ENCODE peak calls at places on chromosomes 1 and 21, in six cellular contexts. M is heart left ventricle, Z is amniotic stem cell, Y is Calu3, D is right lobe of liver, S is GM23248. A is an unnamed sample.
A peak's percentile ranks its signal among the peaks of the same experiment; 100 is the strongest.

GRCh38 chr1:228062085-228062791 is 20.3 kb upstream of the ARF1 start:
- DNase-seq in M (peak; percentile 57), Z (no peak), Y (no peak), D (peak; percentile 37), S (no peak), A (no peak)

GRCh38 chr21:36747114-36747814 is 48.3 kb downstream of the SIM2 start:
- DNase-seq in M (no peak), Z (no peak), Y (peak; percentile 21), D (no peak), S (peak; percentile 27), A (no peak)

GRCh38 chr1:116667577-116668105 is at the start of gene IGSF3:
- DNase-seq in M (peak; percentile 90), Z (no peak), Y (peak; percentile 64), D (peak; percentile 64), S (peak; percentile 64), A (no peak)

GRCh38 chr1:98005326-98006010 is 84.6 kb upstream of the DPYD start:
- DNase-seq in M (no peak), Z (no peak), Y (no peak), D (no peak), S (peak; percentile 61), A (no peak)

GRCh38 chr1:26364956-26365355 is 7.6 kb downstream of the ZNF683 start:
- DNase-seq in M (peak; percentile 3), Z (no peak), Y (no peak), D (no peak), S (no peak), A (no peak)

GRCh38 chr1:56577859-56578663 is 1.3 kb downstream of the PLPP3 start:
- DNase-seq in M (peak; percentile 80), Z (no peak), Y (peak; percentile 65), D (peak; percentile 60), S (peak; percentile 79), A (no peak)

GRCh38 chr1:19325958-19326747 is 14.0 kb downstream of the SLC66A1 start:
- DNase-seq in M (peak; percentile 37), Z (no peak), Y (no peak), D (no peak), S (no peak), A (no peak)

GRCh38 chr1:162372159-162373071 is 4.2 kb downstream of the SPATA46 start:
- DNase-seq in M (no peak), Z (no peak), Y (no peak), D (peak; percentile 98), S (no peak), A (no peak)

GRCh38 chr1:165056914-165057313 is 299.6 kb downstream of the LMX1A start:
- DNase-seq in M (no peak), Z (no peak), Y (no peak), D (no peak), S (no peak), A (no peak)

GRCh38 chr1:183331095-183331742 is 87.0 kb downstream of the NMNAT2 start:
- DNase-seq in M (no peak), Z (no peak), Y (peak; percentile 17), D (no peak), S (peak; percentile 5), A (no peak)

GRCh38 chr21:31339736-31340135 is 4.3 kb downstream of the TIAM1 start:
- DNase-seq in M (no peak), Z (no peak), Y (no peak), D (no peak), S (no peak), A (no peak)

GRCh38 chr1:205515781-205516253 is 11.3 kb downstream of the CDK18 start:
- DNase-seq in M (no peak), Z (no peak), Y (no peak), D (no peak), S (peak; percentile 30), A (no peak)

GRCh38 chr1:58064281-58064680 is 482.2 kb downstream of the OMA1 start:
- DNase-seq in M (no peak), Z (no peak), Y (no peak), D (no peak), S (no peak), A (no peak)

GRCh38 chr1:87906078-87906477 is 577.4 kb downstream of the LMO4 start:
- DNase-seq in M (no peak), Z (no peak), Y (no peak), D (no peak), S (no peak), A (no peak)

GRCh38 chr1:223016381-223016780 is 126.7 kb downstream of the TLR5 start:
- DNase-seq in M (no peak), Z (no peak), Y (no peak), D (no peak), S (no peak), A (no peak)

GRCh38 chr1:4395676-4396075 is 258.7 kb upstream of the AJAP1 start:
- DNase-seq in M (no peak), Z (no peak), Y (no peak), D (no peak), S (no peak), A (no peak)

GRCh38 chr1:111656093-111657017 is 36.8 kb downstream of the RAP1A start:
- DNase-seq in M (no peak), Z (peak; percentile 43), Y (peak; percentile 9), D (no peak), S (peak; percentile 75), A (peak; percentile 19)

GRCh38 chr1:2837316-2837715 is 35.8 kb upstream of the TTC34 start:
- DNase-seq in M (no peak), Z (no peak), Y (no peak), D (no peak), S (no peak), A (no peak)

GRCh38 chr1:16083486-16083885 is 10.0 kb upstream of the FAM131C start:
- DNase-seq in M (no peak), Z (no peak), Y (no peak), D (no peak), S (no peak), A (no peak)

GRCh38 chr1:1782399-1783221 is 4.3 kb upstream of the NADK start:
- DNase-seq in M (peak; percentile 78), Z (peak; percentile 30), Y (peak; percentile 75), D (peak; percentile 86), S (peak; percentile 88), A (no peak)

GRCh38 chr1:237154173-237154572 is 112.2 kb downstream of the RYR2 start:
- DNase-seq in M (no peak), Z (no peak), Y (no peak), D (no peak), S (peak; percentile 9), A (peak; percentile 17)

GRCh38 chr1:231841616-231842344 is 215.2 kb downstream of the DISC1 start:
- DNase-seq in M (no peak), Z (no peak), Y (peak; percentile 40), D (no peak), S (peak; percentile 84), A (no peak)

GRCh38 chr1:161201828-161202712 is at the start of gene NDUFS2:
- DNase-seq in M (peak; percentile 97), Z (peak; percentile 99), Y (peak; percentile 96), D (peak; percentile 99), S (peak; percentile 100), A (peak; percentile 96)

GRCh38 chr1:48000883-48001282 is 3.7 kb upstream of the TRABD2B start:
- DNase-seq in M (no peak), Z (no peak), Y (no peak), D (no peak), S (no peak), A (no peak)

GRCh38 chr1:55814967-55815366 is 599.8 kb upstream of the USP24 start:
- DNase-seq in M (no peak), Z (no peak), Y (no peak), D (no peak), S (no peak), A (no peak)

GRCh38 chr1:108085628-108086027 is 114.5 kb downstream of the SLC25A24 start:
- DNase-seq in M (no peak), Z (no peak), Y (no peak), D (no peak), S (no peak), A (no peak)

GRCh38 chr1:243323481-243323880 is 67.6 kb downstream of the SDCCAG8 start:
- DNase-seq in M (no peak), Z (no peak), Y (no peak), D (no peak), S (no peak), A (no peak)

GRCh38 chr1:39268112-39268581 is 63.7 kb downstream of the MACF1 start:
- DNase-seq in M (no peak), Z (peak; percentile 62), Y (no peak), D (no peak), S (peak; percentile 91), A (no peak)

GRCh38 chr21:40717008-40717407 is 129.9 kb downstream of the DSCAM start:
- DNase-seq in M (no peak), Z (no peak), Y (no peak), D (no peak), S (no peak), A (no peak)

GRCh38 chr1:63662846-63663245 is 69.6 kb downstream of the PGM1 start:
- DNase-seq in M (no peak), Z (peak; percentile 13), Y (peak; percentile 79), D (no peak), S (peak; percentile 64), A (no peak)

GRCh38 chr1:41322101-41322661 is 39.1 kb upstream of the FOXO6 start:
- DNase-seq in M (no peak), Z (no peak), Y (no peak), D (no peak), S (no peak), A (no peak)

GRCh38 chr1:213724640-213725536 is 262.9 kb upstream of the PROX1 start:
- DNase-seq in M (no peak), Z (no peak), Y (no peak), D (peak; percentile 57), S (peak; percentile 43), A (no peak)

GRCh38 chr1:54645806-54646676 is 4.5 kb downstream of the MROH7 start:
- DNase-seq in M (no peak), Z (no peak), Y (no peak), D (no peak), S (no peak), A (no peak)